ENCODE peak calls at places on chromosome 4, in eight cellular contexts. One of them, this sample, is unnamed.

GRCh38 chr4:184937745-184938144 is 80.5 kb upstream of the HELT start:
- DNase-seq in substantia nigra: no peak
- DNase-seq in progenitor cell of endocrine pancreas: no peak
- DNase-seq in activated effector memory CD4-positive, alpha-beta T cell treated with Interleukin-2 at 50 U/mL for 16 hours: no peak
- DNase-seq in activated T-cell treated with anti-CD3 and anti-CD28 coated beads for 1 hour: no peak
- DNase-seq in Caki2: no peak
- DNase-seq in neural crest cell: no peak
- DNase-seq in AML-193: no peak
- DNase-seq in this sample: no peak

GRCh38 chr4:119543794-119544193 is 84.8 kb downstream of the PDE5A start:
- DNase-seq in Caki2: no peak
- DNase-seq in neural crest cell: no peak
- DNase-seq in progenitor cell of endocrine pancreas: no peak
- DNase-seq in substantia nigra: no peak
- DNase-seq in activated effector memory CD4-positive, alpha-beta T cell treated with Interleukin-2 at 50 U/mL for 16 hours: no peak
- DNase-seq in AML-193: no peak
- DNase-seq in activated T-cell treated with anti-CD3 and anti-CD28 coated beads for 1 hour: no peak
- DNase-seq in this sample: no peak

GRCh38 chr4:30839583-30840520 is 119.7 kb downstream of the PCDH7 start:
- DNase-seq in activated effector memory CD4-positive, alpha-beta T cell treated with Interleukin-2 at 50 U/mL for 16 hours: no peak
- DNase-seq in neural crest cell: no peak
- DNase-seq in progenitor cell of endocrine pancreas: no peak
- DNase-seq in AML-193: no peak
- DNase-seq in Caki2: peak; percentile 21
- DNase-seq in activated T-cell treated with anti-CD3 and anti-CD28 coated beads for 1 hour: no peak
- DNase-seq in substantia nigra: no peak
- DNase-seq in this sample: no peak

GRCh38 chr4:150828159-150828558 is 186.9 kb downstream of the LRBA start:
- DNase-seq in neural crest cell: no peak
- DNase-seq in AML-193: no peak
- DNase-seq in Caki2: no peak
- DNase-seq in progenitor cell of endocrine pancreas: no peak
- DNase-seq in activated effector memory CD4-positive, alpha-beta T cell treated with Interleukin-2 at 50 U/mL for 16 hours: peak; percentile 34
- DNase-seq in activated T-cell treated with anti-CD3 and anti-CD28 coated beads for 1 hour: peak; percentile 5
- DNase-seq in substantia nigra: no peak
- DNase-seq in this sample: peak; percentile 3

GRCh38 chr4:78661923-78662521 is 110.5 kb downstream of the ANXA3 start:
- DNase-seq in Caki2: peak; percentile 26
- DNase-seq in substantia nigra: no peak
- DNase-seq in neural crest cell: no peak
- DNase-seq in AML-193: peak; percentile 21
- DNase-seq in activated T-cell treated with anti-CD3 and anti-CD28 coated beads for 1 hour: no peak
- DNase-seq in progenitor cell of endocrine pancreas: no peak
- DNase-seq in activated effector memory CD4-positive, alpha-beta T cell treated with Interleukin-2 at 50 U/mL for 16 hours: no peak
- DNase-seq in this sample: no peak

GRCh38 chr4:77432702-77433101 is 172.9 kb upstream of the CXCL13 start:
- DNase-seq in progenitor cell of endocrine pancreas: no peak
- DNase-seq in activated effector memory CD4-positive, alpha-beta T cell treated with Interleukin-2 at 50 U/mL for 16 hours: no peak
- DNase-seq in AML-193: no peak
- DNase-seq in neural crest cell: no peak
- DNase-seq in Caki2: no peak
- DNase-seq in activated T-cell treated with anti-CD3 and anti-CD28 coated beads for 1 hour: no peak
- DNase-seq in substantia nigra: no peak
- DNase-seq in this sample: no peak

GRCh38 chr4:1105662-1106061 is 7.7 kb downstream of the RNF212 start:
- DNase-seq in activated effector memory CD4-positive, alpha-beta T cell treated with Interleukin-2 at 50 U/mL for 16 hours: no peak
- DNase-seq in neural crest cell: no peak
- DNase-seq in progenitor cell of endocrine pancreas: no peak
- DNase-seq in activated T-cell treated with anti-CD3 and anti-CD28 coated beads for 1 hour: no peak
- DNase-seq in AML-193: no peak
- DNase-seq in Caki2: no peak
- DNase-seq in substantia nigra: no peak
- DNase-seq in this sample: no peak

GRCh38 chr4:179095585-179096228 is 1653.5 kb upstream of the AGA start:
- DNase-seq in Caki2: peak; percentile 7
- DNase-seq in neural crest cell: peak; percentile 53
- DNase-seq in substantia nigra: no peak
- DNase-seq in progenitor cell of endocrine pancreas: peak; percentile 33
- DNase-seq in activated effector memory CD4-positive, alpha-beta T cell treated with Interleukin-2 at 50 U/mL for 16 hours: no peak
- DNase-seq in activated T-cell treated with anti-CD3 and anti-CD28 coated beads for 1 hour: no peak
- DNase-seq in AML-193: peak; percentile 4
- DNase-seq in this sample: peak; percentile 22

GRCh38 chr4:5891563-5892320 is 1.1 kb downstream of the CRMP1 start:
- DNase-seq in progenitor cell of endocrine pancreas: no peak
- DNase-seq in activated effector memory CD4-positive, alpha-beta T cell treated with Interleukin-2 at 50 U/mL for 16 hours: no peak
- DNase-seq in Caki2: no peak
- DNase-seq in activated T-cell treated with anti-CD3 and anti-CD28 coated beads for 1 hour: no peak
- DNase-seq in AML-193: no peak
- DNase-seq in neural crest cell: no peak
- DNase-seq in substantia nigra: no peak
- DNase-seq in this sample: no peak

GRCh38 chr4:340011-340410 is 2.4 kb downstream of the ZNF141 start:
- DNase-seq in AML-193: no peak
- DNase-seq in substantia nigra: no peak
- DNase-seq in activated effector memory CD4-positive, alpha-beta T cell treated with Interleukin-2 at 50 U/mL for 16 hours: no peak
- DNase-seq in neural crest cell: no peak
- DNase-seq in activated T-cell treated with anti-CD3 and anti-CD28 coated beads for 1 hour: no peak
- DNase-seq in Caki2: no peak
- DNase-seq in progenitor cell of endocrine pancreas: no peak
- DNase-seq in this sample: peak; percentile 15

GRCh38 chr4:824461-825062 is 1.4 kb downstream of the CPLX1 start:
- DNase-seq in Caki2: no peak
- DNase-seq in neural crest cell: no peak
- DNase-seq in progenitor cell of endocrine pancreas: no peak
- DNase-seq in activated T-cell treated with anti-CD3 and anti-CD28 coated beads for 1 hour: no peak
- DNase-seq in activated effector memory CD4-positive, alpha-beta T cell treated with Interleukin-2 at 50 U/mL for 16 hours: no peak
- DNase-seq in substantia nigra: no peak
- DNase-seq in AML-193: no peak
- DNase-seq in this sample: no peak

GRCh38 chr4:99918656-99919055 is 24.4 kb upstream of the LAMTOR3 start:
- DNase-seq in activated T-cell treated with anti-CD3 and anti-CD28 coated beads for 1 hour: no peak
- DNase-seq in AML-193: no peak
- DNase-seq in neural crest cell: no peak
- DNase-seq in substantia nigra: no peak
- DNase-seq in activated effector memory CD4-positive, alpha-beta T cell treated with Interleukin-2 at 50 U/mL for 16 hours: no peak
- DNase-seq in Caki2: no peak
- DNase-seq in progenitor cell of endocrine pancreas: no peak
- DNase-seq in this sample: no peak

GRCh38 chr4:117334451-117335188 is 249.2 kb upstream of the TRAM1L1 start:
- DNase-seq in progenitor cell of endocrine pancreas: no peak
- DNase-seq in AML-193: no peak
- DNase-seq in neural crest cell: no peak
- DNase-seq in activated effector memory CD4-positive, alpha-beta T cell treated with Interleukin-2 at 50 U/mL for 16 hours: no peak
- DNase-seq in substantia nigra: no peak
- DNase-seq in activated T-cell treated with anti-CD3 and anti-CD28 coated beads for 1 hour: no peak
- DNase-seq in Caki2: no peak
- DNase-seq in this sample: no peak

GRCh38 chr4:186144180-186144579 is 39.7 kb downstream of the FAM149A start:
- DNase-seq in activated effector memory CD4-positive, alpha-beta T cell treated with Interleukin-2 at 50 U/mL for 16 hours: no peak
- DNase-seq in neural crest cell: peak; percentile 35
- DNase-seq in Caki2: peak; percentile 64
- DNase-seq in activated T-cell treated with anti-CD3 and anti-CD28 coated beads for 1 hour: no peak
- DNase-seq in substantia nigra: no peak
- DNase-seq in AML-193: no peak
- DNase-seq in progenitor cell of endocrine pancreas: no peak
- DNase-seq in this sample: no peak

GRCh38 chr4:66376396-66376795 is 706.1 kb upstream of the EPHA5 start:
- DNase-seq in substantia nigra: no peak
- DNase-seq in progenitor cell of endocrine pancreas: no peak
- DNase-seq in activated effector memory CD4-positive, alpha-beta T cell treated with Interleukin-2 at 50 U/mL for 16 hours: no peak
- DNase-seq in activated T-cell treated with anti-CD3 and anti-CD28 coated beads for 1 hour: no peak
- DNase-seq in AML-193: no peak
- DNase-seq in Caki2: no peak
- DNase-seq in neural crest cell: no peak
- DNase-seq in this sample: no peak

GRCh38 chr4:252065-252601 is 53.1 kb downstream of the ZNF732 start:
- DNase-seq in Caki2: no peak
- DNase-seq in AML-193: no peak
- DNase-seq in neural crest cell: no peak
- DNase-seq in substantia nigra: no peak
- DNase-seq in progenitor cell of endocrine pancreas: no peak
- DNase-seq in activated T-cell treated with anti-CD3 and anti-CD28 coated beads for 1 hour: no peak
- DNase-seq in activated effector memory CD4-positive, alpha-beta T cell treated with Interleukin-2 at 50 U/mL for 16 hours: no peak
- DNase-seq in this sample: no peak

GRCh38 chr4:93183589-93183988 is 645.0 kb upstream of the ATOH1 start:
- DNase-seq in activated T-cell treated with anti-CD3 and anti-CD28 coated beads for 1 hour: no peak
- DNase-seq in progenitor cell of endocrine pancreas: no peak
- DNase-seq in neural crest cell: no peak
- DNase-seq in activated effector memory CD4-positive, alpha-beta T cell treated with Interleukin-2 at 50 U/mL for 16 hours: no peak
- DNase-seq in AML-193: no peak
- DNase-seq in Caki2: no peak
- DNase-seq in substantia nigra: no peak
- DNase-seq in this sample: no peak

GRCh38 chr4:164023214-164023613 is 528.7 kb downstream of the TMA16 start:
- DNase-seq in substantia nigra: no peak
- DNase-seq in activated effector memory CD4-positive, alpha-beta T cell treated with Interleukin-2 at 50 U/mL for 16 hours: no peak
- DNase-seq in neural crest cell: no peak
- DNase-seq in AML-193: no peak
- DNase-seq in Caki2: no peak
- DNase-seq in progenitor cell of endocrine pancreas: no peak
- DNase-seq in activated T-cell treated with anti-CD3 and anti-CD28 coated beads for 1 hour: no peak
- DNase-seq in this sample: no peak

GRCh38 chr4:76732246-76732645 is 165.7 kb downstream of the SOWAHB start:
- DNase-seq in activated effector memory CD4-positive, alpha-beta T cell treated with Interleukin-2 at 50 U/mL for 16 hours: no peak
- DNase-seq in substantia nigra: no peak
- DNase-seq in AML-193: no peak
- DNase-seq in neural crest cell: no peak
- DNase-seq in Caki2: no peak
- DNase-seq in progenitor cell of endocrine pancreas: no peak
- DNase-seq in activated T-cell treated with anti-CD3 and anti-CD28 coated beads for 1 hour: no peak
- DNase-seq in this sample: no peak

GRCh38 chr4:74230902-74231499 is 73.1 kb downstream of the MTHFD2L start:
- DNase-seq in activated effector memory CD4-positive, alpha-beta T cell treated with Interleukin-2 at 50 U/mL for 16 hours: no peak
- DNase-seq in substantia nigra: no peak
- DNase-seq in Caki2: peak; percentile 80
- DNase-seq in progenitor cell of endocrine pancreas: no peak
- DNase-seq in neural crest cell: no peak
- DNase-seq in activated T-cell treated with anti-CD3 and anti-CD28 coated beads for 1 hour: no peak
- DNase-seq in AML-193: peak; percentile 71
- DNase-seq in this sample: no peak

GRCh38 chr4:123673971-123674370 is 277.4 kb downstream of the SPRY1 start:
- DNase-seq in neural crest cell: no peak
- DNase-seq in progenitor cell of endocrine pancreas: no peak
- DNase-seq in AML-193: no peak
- DNase-seq in activated T-cell treated with anti-CD3 and anti-CD28 coated beads for 1 hour: no peak
- DNase-seq in Caki2: peak; percentile 77
- DNase-seq in activated effector memory CD4-positive, alpha-beta T cell treated with Interleukin-2 at 50 U/mL for 16 hours: no peak
- DNase-seq in substantia nigra: no peak
- DNase-seq in this sample: no peak

GRCh38 chr4:121451310-121451709 is 70.5 kb upstream of the QRFPR start:
- DNase-seq in Caki2: no peak
- DNase-seq in progenitor cell of endocrine pancreas: no peak
- DNase-seq in AML-193: no peak
- DNase-seq in neural crest cell: no peak
- DNase-seq in substantia nigra: no peak
- DNase-seq in activated effector memory CD4-positive, alpha-beta T cell treated with Interleukin-2 at 50 U/mL for 16 hours: no peak
- DNase-seq in activated T-cell treated with anti-CD3 and anti-CD28 coated beads for 1 hour: no peak
- DNase-seq in this sample: no peak

GRCh38 chr4:108683479-108683878 is 33.1 kb downstream of the OSTC start:
- DNase-seq in progenitor cell of endocrine pancreas: no peak
- DNase-seq in substantia nigra: no peak
- DNase-seq in AML-193: peak; percentile 13
- DNase-seq in activated effector memory CD4-positive, alpha-beta T cell treated with Interleukin-2 at 50 U/mL for 16 hours: no peak
- DNase-seq in activated T-cell treated with anti-CD3 and anti-CD28 coated beads for 1 hour: no peak
- DNase-seq in neural crest cell: no peak
- DNase-seq in Caki2: no peak
- DNase-seq in this sample: peak; percentile 15

GRCh38 chr4:25160714-25161598 is 707 bp upstream of the SEPSECS start:
- DNase-seq in activated effector memory CD4-positive, alpha-beta T cell treated with Interleukin-2 at 50 U/mL for 16 hours: no peak
- DNase-seq in neural crest cell: no peak
- DNase-seq in activated T-cell treated with anti-CD3 and anti-CD28 coated beads for 1 hour: no peak
- DNase-seq in substantia nigra: no peak
- DNase-seq in progenitor cell of endocrine pancreas: no peak
- DNase-seq in Caki2: peak; percentile 36
- DNase-seq in AML-193: peak; percentile 67
- DNase-seq in this sample: peak; percentile 81

GRCh38 chr4:8915201-8916200 is 43.9 kb upstream of the HMX1 start:
- DNase-seq in activated T-cell treated with anti-CD3 and anti-CD28 coated beads for 1 hour: no peak
- DNase-seq in progenitor cell of endocrine pancreas: peak; percentile 7
- DNase-seq in substantia nigra: no peak
- DNase-seq in Caki2: no peak
- DNase-seq in activated effector memory CD4-positive, alpha-beta T cell treated with Interleukin-2 at 50 U/mL for 16 hours: no peak
- DNase-seq in AML-193: no peak
- DNase-seq in neural crest cell: no peak
- DNase-seq in this sample: no peak

GRCh38 chr4:1547863-1548637 is 136.1 kb downstream of the FAM53A start:
- DNase-seq in AML-193: no peak
- DNase-seq in substantia nigra: no peak
- DNase-seq in Caki2: no peak
- DNase-seq in activated effector memory CD4-positive, alpha-beta T cell treated with Interleukin-2 at 50 U/mL for 16 hours: no peak
- DNase-seq in activated T-cell treated with anti-CD3 and anti-CD28 coated beads for 1 hour: no peak
- DNase-seq in neural crest cell: no peak
- DNase-seq in progenitor cell of endocrine pancreas: no peak
- DNase-seq in this sample: no peak

GRCh38 chr4:46386570-46386969 is 3.4 kb downstream of the GABRA2 start:
- DNase-seq in substantia nigra: no peak
- DNase-seq in Caki2: no peak
- DNase-seq in AML-193: no peak
- DNase-seq in activated T-cell treated with anti-CD3 and anti-CD28 coated beads for 1 hour: no peak
- DNase-seq in neural crest cell: no peak
- DNase-seq in activated effector memory CD4-positive, alpha-beta T cell treated with Interleukin-2 at 50 U/mL for 16 hours: no peak
- DNase-seq in progenitor cell of endocrine pancreas: no peak
- DNase-seq in this sample: peak; percentile 1

GRCh38 chr4:1577818-1578217 is 106.3 kb downstream of the FAM53A start:
- DNase-seq in activated T-cell treated with anti-CD3 and anti-CD28 coated beads for 1 hour: no peak
- DNase-seq in AML-193: no peak
- DNase-seq in substantia nigra: no peak
- DNase-seq in progenitor cell of endocrine pancreas: no peak
- DNase-seq in activated effector memory CD4-positive, alpha-beta T cell treated with Interleukin-2 at 50 U/mL for 16 hours: no peak
- DNase-seq in neural crest cell: no peak
- DNase-seq in Caki2: no peak
- DNase-seq in this sample: no peak

GRCh38 chr4:28788929-28789490 is 1928.4 kb downstream of the STIM2 start:
- DNase-seq in substantia nigra: no peak
- DNase-seq in activated effector memory CD4-positive, alpha-beta T cell treated with Interleukin-2 at 50 U/mL for 16 hours: no peak
- DNase-seq in Caki2: no peak
- DNase-seq in progenitor cell of endocrine pancreas: no peak
- DNase-seq in AML-193: no peak
- DNase-seq in activated T-cell treated with anti-CD3 and anti-CD28 coated beads for 1 hour: no peak
- DNase-seq in neural crest cell: no peak
- DNase-seq in this sample: peak; percentile 0

GRCh38 chr4:163693211-163693610 is 198.7 kb downstream of the TMA16 start:
- DNase-seq in activated T-cell treated with anti-CD3 and anti-CD28 coated beads for 1 hour: no peak
- DNase-seq in Caki2: no peak
- DNase-seq in AML-193: no peak
- DNase-seq in progenitor cell of endocrine pancreas: no peak
- DNase-seq in neural crest cell: no peak
- DNase-seq in activated effector memory CD4-positive, alpha-beta T cell treated with Interleukin-2 at 50 U/mL for 16 hours: no peak
- DNase-seq in substantia nigra: no peak
- DNase-seq in this sample: no peak

GRCh38 chr4:107689912-107690587 is 30.0 kb downstream of the PAPSS1 start:
- DNase-seq in progenitor cell of endocrine pancreas: no peak
- DNase-seq in AML-193: no peak
- DNase-seq in Caki2: peak; percentile 63
- DNase-seq in activated effector memory CD4-positive, alpha-beta T cell treated with Interleukin-2 at 50 U/mL for 16 hours: no peak
- DNase-seq in neural crest cell: no peak
- DNase-seq in activated T-cell treated with anti-CD3 and anti-CD28 coated beads for 1 hour: no peak
- DNase-seq in substantia nigra: no peak
- DNase-seq in this sample: no peak

GRCh38 chr4:159777689-159778088 is 674.8 kb downstream of the RAPGEF2 start:
- DNase-seq in progenitor cell of endocrine pancreas: no peak
- DNase-seq in substantia nigra: no peak
- DNase-seq in activated T-cell treated with anti-CD3 and anti-CD28 coated beads for 1 hour: no peak
- DNase-seq in activated effector memory CD4-positive, alpha-beta T cell treated with Interleukin-2 at 50 U/mL for 16 hours: no peak
- DNase-seq in neural crest cell: no peak
- DNase-seq in AML-193: no peak
- DNase-seq in Caki2: no peak
- DNase-seq in this sample: no peak

GRCh38 chr4:98006814-98007412 is 136.4 kb downstream of the STPG2 start:
- DNase-seq in substantia nigra: no peak
- DNase-seq in activated T-cell treated with anti-CD3 and anti-CD28 coated beads for 1 hour: no peak
- DNase-seq in progenitor cell of endocrine pancreas: no peak
- DNase-seq in Caki2: no peak
- DNase-seq in neural crest cell: no peak
- DNase-seq in AML-193: no peak
- DNase-seq in activated effector memory CD4-positive, alpha-beta T cell treated with Interleukin-2 at 50 U/mL for 16 hours: no peak
- DNase-seq in this sample: no peak

GRCh38 chr4:140094701-140095420 is 59.1 kb downstream of the MAML3 start:
- DNase-seq in activated effector memory CD4-positive, alpha-beta T cell treated with Interleukin-2 at 50 U/mL for 16 hours: peak; percentile 13
- DNase-seq in activated T-cell treated with anti-CD3 and anti-CD28 coated beads for 1 hour: peak; percentile 35
- DNase-seq in neural crest cell: no peak
- DNase-seq in substantia nigra: peak; percentile 68
- DNase-seq in AML-193: peak; percentile 92
- DNase-seq in Caki2: no peak
- DNase-seq in progenitor cell of endocrine pancreas: no peak
- DNase-seq in this sample: peak; percentile 32